ENCODE peak calls at places on chromosomes 2 and 18, in six cellular contexts. H, S, F, V, D and Z are unnamed samples.

GRCh38 chr2:190062053-190062452 is 476 bp downstream of the MSTN start:
- DNase-seq in H (no peak), S (no peak), F (no peak), V (no peak), D (no peak), Z (no peak)

GRCh38 chr2:74941284-74941683 is 17.2 kb upstream of the POLE4 start:
- DNase-seq in H (no peak), S (no peak), F (no peak), V (no peak), D (no peak), Z (no peak)

GRCh38 chr2:216404010-216404618 is 8.2 kb upstream of the SMARCAL1 start:
- DNase-seq in H (peak), S (no peak), F (peak), V (peak), D (no peak), Z (peak)

GRCh38 chr2:72623481-72623880 is 202.4 kb downstream of the EXOC6B start:
- DNase-seq in H (no peak), S (no peak), F (no peak), V (no peak), D (no peak), Z (no peak)

GRCh38 chr2:191003405-191004309 is 10.3 kb downstream of the STAT1 start:
- DNase-seq in H (no peak), S (no peak), F (no peak), V (no peak), D (no peak), Z (no peak)

GRCh38 chr2:74763962-74764428 is 69.9 kb upstream of the HK2 start:
- DNase-seq in H (no peak), S (no peak), F (no peak), V (no peak), D (no peak), Z (no peak)

GRCh38 chr18:25089470-25089869 is 262.5 kb downstream of the ZNF521 start:
- DNase-seq in H (no peak), S (no peak), F (no peak), V (no peak), D (no peak), Z (no peak)

GRCh38 chr2:172726172-172726735 is 9.4 kb upstream of the RAPGEF4 start:
- DNase-seq in H (no peak), S (no peak), F (no peak), V (no peak), D (no peak), Z (no peak)

GRCh38 chr2:25614711-25615110 is 58.7 kb downstream of the DTNB start:
- DNase-seq in H (no peak), S (no peak), F (no peak), V (no peak), D (no peak), Z (no peak)

GRCh38 chr18:40356153-40356552 is 1598.9 kb upstream of the PIK3C3 start:
- DNase-seq in H (no peak), S (no peak), F (no peak), V (no peak), D (no peak), Z (no peak)

GRCh38 chr2:128547667-128548066 is 229.0 kb upstream of the HS6ST1 start:
- DNase-seq in H (no peak), S (no peak), F (no peak), V (no peak), D (no peak), Z (no peak)

GRCh38 chr2:18232731-18233438 is 327.6 kb downstream of the RDH14 start:
- DNase-seq in H (no peak), S (no peak), F (no peak), V (no peak), D (no peak), Z (no peak)

GRCh38 chr2:36963106-36963505 is 3.2 kb downstream of the STRN start:
- DNase-seq in H (no peak), S (no peak), F (no peak), V (no peak), D (no peak), Z (no peak)

GRCh38 chr2:12990523-12990922 is 273.8 kb downstream of the TRIB2 start:
- DNase-seq in H (no peak), S (no peak), F (no peak), V (no peak), D (no peak), Z (no peak)

GRCh38 chr2:45643095-45643494 is 8.4 kb upstream of the PRKCE start:
- DNase-seq in H (no peak), S (no peak), F (no peak), V (no peak), D (no peak), Z (no peak)

GRCh38 chr18:75607701-75608100 is 180.2 kb upstream of the SMIM21 start:
- DNase-seq in H (no peak), S (no peak), F (no peak), V (no peak), D (no peak), Z (no peak)

GRCh38 chr18:44627245-44627644 is 53.4 kb upstream of the SETBP1 start:
- DNase-seq in H (no peak), S (no peak), F (no peak), V (no peak), D (no peak), Z (no peak)

GRCh38 chr2:140797718-140798117 is 1333.1 kb downstream of the LRP1B start:
- DNase-seq in H (no peak), S (no peak), F (no peak), V (no peak), D (no peak), Z (no peak)